ENCODE peak calls at places on chromosomes 16 and 17, in nine cellular contexts. K, Y, Q, G, F, A, I, R and U are unnamed samples.

GRCh38 chr16:29675811-29676643 is 3.0 kb upstream of the QPRT start:
- DNase-seq in Y (no peak), G (peak), K (peak), Q (peak), I (no peak), R (peak), F (peak), A (peak), U (no peak)

GRCh38 chr16:85369741-85370528 is 243.2 kb upstream of the GSE1 start:
- DNase-seq in F (peak), A (no peak), R (peak), K (peak), Q (peak), G (no peak), Y (peak), I (peak), U (no peak)

GRCh38 chr16:50311891-50312501 is 45.6 kb downstream of the ADCY7 start:
- DNase-seq in I (no peak), K (no peak), R (no peak), Q (no peak), A (no peak), F (no peak), Y (peak), G (no peak), U (no peak)

GRCh38 chr16:11094838-11095565 is 150.6 kb downstream of the CLEC16A start:
- DNase-seq in Y (no peak), A (no peak), Q (no peak), K (no peak), R (no peak), I (no peak), G (no peak), F (no peak), U (no peak)

GRCh38 chr16:66926171-66926570 is 836 bp upstream of the RRAD start:
- DNase-seq in G (no peak), R (no peak), Q (peak), K (peak), Y (no peak), A (no peak), F (no peak), I (no peak), U (peak)

GRCh38 chr17:39665642-39666221 is 583 bp downstream of the TCAP start:
- DNase-seq in Q (no peak), A (no peak), F (peak), R (no peak), G (no peak), I (no peak), Y (no peak), K (no peak), U (no peak)

GRCh38 chr16:29029168-29029994 is 44.5 kb downstream of the LAT start:
- DNase-seq in Y (no peak), R (peak), K (peak), I (no peak), G (peak), A (peak), Q (peak), F (peak), U (no peak)

GRCh38 chr16:69709456-69710084 is 16.8 kb downstream of the NQO1 start:
- DNase-seq in Q (peak), I (no peak), Y (no peak), F (peak), K (peak), R (peak), G (peak), A (no peak), U (no peak)

GRCh38 chr17:66904760-66905637 is 59.5 kb upstream of the CACNG4 start:
- DNase-seq in Y (no peak), R (peak), G (peak), Q (peak), A (no peak), I (no peak), K (peak), F (peak), U (no peak)

GRCh38 chr16:84712138-84712671 is 12.4 kb downstream of the USP10 start:
- DNase-seq in G (no peak), R (no peak), A (no peak), Y (no peak), K (no peak), Q (no peak), F (no peak), I (no peak), U (no peak)

GRCh38 chr16:48076455-48077012 is 79.3 kb downstream of the ABCC12 start:
- DNase-seq in F (peak), Q (no peak), I (no peak), R (no peak), A (no peak), G (peak), Y (no peak), K (peak), U (no peak)

GRCh38 chr17:4903051-4903818 is at the start of gene CHRNE:
- DNase-seq in A (peak), G (peak), R (peak), I (peak), F (peak), K (peak), Y (peak), Q (peak), U (peak)

GRCh38 chr16:85602402-85602801 is 10.7 kb upstream of the GSE1 start:
- DNase-seq in A (no peak), G (no peak), Y (no peak), F (no peak), R (no peak), K (no peak), I (no peak), Q (no peak), U (no peak)